ENCODE peak calls at places on chromosome 13, in six cellular contexts. X is breast epithelium, L is Calu3, J is cardiac fibroblast, A is RWPE1, Q is IMR-90. F is an unnamed sample.

GRCh38 chr13:85074543-85075313 is 724.5 kb downstream of the SLITRK6 start:
- DNase-seq in X (no peak), L (no peak), J (no peak), A (no peak), Q (no peak), F (no peak)

GRCh38 chr13:112760440-112760839 is 70.6 kb downstream of the ATP11A start:
- DNase-seq in X (no peak), L (no peak), J (peak; percentile 50), A (no peak), Q (peak; percentile 87), F (no peak)

GRCh38 chr13:80399340-80400163 is 58.6 kb upstream of the SPRY2 start:
- DNase-seq in X (peak; percentile 74), L (peak; percentile 13), J (no peak), A (peak; percentile 10), Q (no peak), F (no peak)

GRCh38 chr13:111395511-111396393 is 75.3 kb downstream of the TEX29 start:
- DNase-seq in X (peak; percentile 5), L (no peak), J (no peak), A (no peak), Q (no peak), F (peak; percentile 62)

GRCh38 chr13:23753523-23753922 is 135.7 kb downstream of the MIPEP start:
- DNase-seq in X (no peak), L (peak; percentile 41), J (peak; percentile 24), A (no peak), Q (peak; percentile 68), F (no peak)

GRCh38 chr13:57123660-57124059 is 17.1 kb upstream of the PRR20A start:
- DNase-seq in X (no peak), L (no peak), J (peak; percentile 8), A (no peak), Q (no peak), F (no peak)

GRCh38 chr13:24148414-24149305 is 11.9 kb upstream of the SPATA13 start:
- DNase-seq in X (peak; percentile 84), L (peak; percentile 80), J (peak; percentile 93), A (peak; percentile 91), Q (peak; percentile 99), F (no peak)

GRCh38 chr13:84894749-84895148 is 904.5 kb downstream of the SLITRK6 start:
- DNase-seq in X (no peak), L (no peak), J (no peak), A (no peak), Q (no peak), F (no peak)

GRCh38 chr13:104984296-104984818 is 1551.1 kb downstream of the EFNB2 start:
- DNase-seq in X (no peak), L (no peak), J (peak; percentile 57), A (no peak), Q (peak; percentile 12), F (no peak)

GRCh38 chr13:41007359-41008118 is 11.6 kb downstream of the ELF1 start:
- DNase-seq in X (no peak), L (no peak), J (no peak), A (no peak), Q (peak; percentile 30), F (no peak)

GRCh38 chr13:42048625-42049453 is at the start of gene DGKH:
- DNase-seq in X (peak; percentile 47), L (peak; percentile 75), J (peak; percentile 84), A (peak; percentile 80), Q (peak; percentile 78), F (peak; percentile 79)

GRCh38 chr13:72125561-72125960 is 258.6 kb upstream of the DACH1 start:
- DNase-seq in X (no peak), L (no peak), J (no peak), A (no peak), Q (no peak), F (no peak)

GRCh38 chr13:99528547-99528946 is 27.3 kb downstream of the TM9SF2 start:
- DNase-seq in X (no peak), L (no peak), J (no peak), A (no peak), Q (no peak), F (no peak)
- TF ChIP-seq CTCF in X (no peak), L (no peak), J (no peak), A (no peak), Q (no peak), F (peak; percentile 48)

GRCh38 chr13:89925107-89925506 is 1422.4 kb upstream of the MIR17HG start:
- DNase-seq in X (no peak), L (peak; percentile 1), J (peak; percentile 55), A (peak; percentile 26), Q (peak; percentile 2), F (no peak)
- TF ChIP-seq CTCF in X (no peak), L (no peak), J (peak; percentile 16), A (peak; percentile 46), Q (no peak), F (peak; percentile 72)

GRCh38 chr13:78587395-78587794 is 16.0 kb downstream of the POU4F1 start:
- DNase-seq in X (no peak), L (no peak), J (no peak), A (no peak), Q (no peak), F (no peak)

GRCh38 chr13:78589206-78589605 is 14.1 kb downstream of the POU4F1 start:
- DNase-seq in X (no peak), L (peak; percentile 12), J (no peak), A (peak; percentile 34), Q (peak; percentile 9), F (no peak)

DNA sequence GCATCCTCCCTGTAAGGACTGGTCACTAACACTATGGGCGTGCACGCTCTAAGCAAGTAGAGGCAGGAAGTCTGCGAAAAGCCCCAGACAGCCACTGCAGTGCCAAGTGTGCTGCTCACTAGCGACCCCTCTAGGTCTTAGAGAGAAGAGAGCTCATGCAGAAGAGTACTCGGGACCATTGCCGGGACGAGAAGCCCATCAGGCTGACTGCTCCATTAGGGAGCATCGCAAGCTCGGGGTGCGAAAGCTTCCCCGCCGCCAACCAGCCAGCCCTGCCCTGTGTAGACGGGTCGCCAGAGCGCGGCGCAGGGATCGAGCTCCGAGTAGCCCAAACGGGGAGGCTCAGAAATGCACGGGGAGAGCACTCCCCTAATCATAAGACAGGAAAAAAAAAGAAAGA is 16.6 kb downstream of the POU4F1 start:
- DNase-seq in X (no peak), L (no peak), J (no peak), A (no peak), Q (no peak), F (no peak)
- TF ChIP-seq CTCF in X (no peak), L (no peak), J (peak; percentile 23), A (no peak), Q (no peak), F (peak; percentile 57)

GRCh38 chr13:74651121-74651520 is 516.9 kb upstream of the KLF12 start:
- DNase-seq in X (no peak), L (no peak), J (no peak), A (no peak), Q (no peak), F (no peak)
- TF ChIP-seq CTCF in X (no peak), L (no peak), J (no peak), A (no peak), Q (no peak), F (no peak)

DNA sequence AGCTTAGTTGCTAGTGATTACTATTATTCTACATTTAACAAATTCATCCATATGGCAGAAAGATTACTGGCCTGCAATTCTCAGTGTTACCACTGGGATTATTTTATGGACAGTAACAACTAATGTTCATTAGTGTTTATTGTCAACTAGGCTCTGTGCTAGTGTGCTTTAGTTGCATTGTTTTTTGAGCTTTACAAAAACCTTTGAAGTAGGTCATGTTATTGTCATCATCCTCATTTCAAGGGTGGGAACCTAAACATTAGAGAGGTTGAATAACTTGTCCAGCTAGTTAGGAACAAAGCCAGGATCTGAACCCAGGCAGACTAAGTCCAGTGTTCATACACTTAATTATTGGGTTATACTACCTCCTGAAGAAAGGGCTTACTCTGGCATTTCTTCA is 27.8 kb upstream of the TDRD3 start:
- DNase-seq in X (no peak), L (no peak), J (no peak), A (no peak), Q (peak; percentile 2), F (no peak)
- TF ChIP-seq CTCF in X (no peak), L (no peak), J (peak; percentile 44), A (no peak), Q (peak; percentile 23), F (peak; percentile 67)

GRCh38 chr13:50801087-50801931 is 42.2 kb downstream of the DLEU7 start:
- DNase-seq in X (peak; percentile 26), L (peak; percentile 63), J (peak; percentile 85), A (peak; percentile 52), Q (peak; percentile 72), F (peak; percentile 72)

GRCh38 chr13:50810998-50811397 is 32.5 kb downstream of the DLEU7 start:
- DNase-seq in X (no peak), L (no peak), J (no peak), A (no peak), Q (no peak), F (no peak)

GRCh38 chr13:50810468-50810867 is 33.0 kb downstream of the DLEU7 start:
- DNase-seq in X (no peak), L (no peak), J (no peak), A (no peak), Q (no peak), F (no peak)

GRCh38 chr13:50809133-50810090 is 34.1 kb downstream of the DLEU7 start:
- DNase-seq in X (no peak), L (no peak), J (no peak), A (no peak), Q (no peak), F (no peak)

GRCh38 chr13:50805805-50806204 is 37.7 kb downstream of the DLEU7 start:
- DNase-seq in X (no peak), L (no peak), J (peak; percentile 29), A (no peak), Q (peak; percentile 1), F (no peak)
- TF ChIP-seq CTCF in X (no peak), L (no peak), J (peak; percentile 18), A (no peak), Q (peak; percentile 14), F (peak; percentile 29)

GRCh38 chr13:98349731-98350305 is 172.7 kb upstream of the RNF113B start:
- DNase-seq in X (no peak), L (no peak), J (no peak), A (no peak), Q (no peak), F (no peak)
- TF ChIP-seq CTCF in X (no peak), L (no peak), J (no peak), A (no peak), Q (no peak), F (peak; percentile 38)

GRCh38 chr13:109869312-109870237 is 83.2 kb upstream of the IRS2 start:
- DNase-seq in X (peak; percentile 35), L (no peak), J (peak; percentile 83), A (peak; percentile 28), Q (peak; percentile 44), F (no peak)
- TF ChIP-seq CTCF in X (no peak), L (no peak), J (peak; percentile 30), A (peak; percentile 30), Q (peak; percentile 13), F (no peak)

GRCh38 chr13:37608750-37609339 is 10.3 kb upstream of the POSTN start:
- DNase-seq in X (no peak), L (no peak), J (no peak), A (no peak), Q (no peak), F (no peak)
- TF ChIP-seq CTCF in X (no peak), L (no peak), J (peak; percentile 47), A (peak; percentile 60), Q (peak; percentile 54), F (peak; percentile 72)

F was measured in type B pancreatic cell.